ENCODE peak calls at places on chromosomes 5 and 9, in five cellular contexts. U is neural crest cell; O is endodermal cell; Z is SW480; H is activated naive CD8-positive, alpha-beta T cell treated with anti-CD3 and anti-CD28 coated beads, Interleukin-2, amount 50 U/mL, for 24 hours. F is an unnamed sample.

GRCh38 chr9:116924462-116925110 is 237.5 kb downstream of the TRIM32 start:
- DNase-seq in U (no peak), O (no peak), Z (no peak), H (no peak), F (no peak)

GRCh38 chr9:37676411-37676830 is 25.7 kb downstream of the FRMPD1 start:
- DNase-seq in U (no peak), O (no peak), Z (peak), H (no peak), F (no peak)

GRCh38 chr5:156124713-156125112 is 202.3 kb upstream of the SGCD start:
- DNase-seq in U (no peak), O (no peak), Z (no peak), H (no peak), F (no peak)

GRCh38 chr5:171588046-171588445 is 168.6 kb downstream of the FGF18 start:
- DNase-seq in U (no peak), O (no peak), Z (no peak), H (no peak), F (no peak)

GRCh38 chr9:13431137-13431536 is 151.6 kb upstream of the MPDZ start:
- DNase-seq in U (no peak), O (no peak), Z (no peak), H (no peak), F (no peak)

GRCh38 chr5:33891731-33892418 is at the start of gene ADAMTS12:
- DNase-seq in U (peak), O (peak), Z (no peak), H (peak), F (no peak)

GRCh38 chr5:80926979-80927656 is 33.0 kb upstream of the RASGRF2 start:
- DNase-seq in U (no peak), O (no peak), Z (no peak), H (no peak), F (no peak)

GRCh38 chr5:172760933-172761332 is 10.1 kb downstream of the DUSP1 start:
- DNase-seq in U (no peak), O (no peak), Z (no peak), H (no peak), F (no peak)

GRCh38 chr5:5140051-5141010 is at the start of gene ADAMTS16:
- DNase-seq in U (peak), O (peak), Z (no peak), H (no peak), F (no peak)

GRCh38 chr9:99579964-99580363 is 241.7 kb upstream of the NR4A3 start:
- DNase-seq in U (no peak), O (no peak), Z (no peak), H (no peak), F (no peak)

F was measured in OCI-LY7.